ENCODE peak calls at places on chromosome 16, in eight cellular contexts. U is A549, I is body of pancreas, J is prostate gland, M is right lobe of liver, V is stomach, D is HCT116, Z is ovary. H is an unnamed sample.

GRCh38 chr16:46790599-46791270 is 40.2 kb downstream of the C16orf87 start:
- DNase-seq in J (no peak), Z (no peak), I (no peak), V (no peak), M (no peak), D (no peak), U (no peak), H (no peak)

GRCh38 chr16:25006504-25007055 is 8.6 kb downstream of the ARHGAP17 start:
- DNase-seq in U (no peak), J (no peak), D (no peak), Z (no peak), M (no peak), V (no peak), I (no peak), H (no peak)

GRCh38 chr16:88769617-88770458 is 15.2 kb downstream of the PIEZO1 start:
- DNase-seq in Z (no peak), D (no peak), M (peak), I (peak), U (peak), V (no peak), J (peak), H (no peak)

GRCh38 chr16:46731691-46732555 is 16.2 kb downstream of the MYLK3 start:
- DNase-seq in Z (no peak), D (no peak), I (no peak), J (no peak), M (no peak), U (no peak), V (no peak), H (no peak)

GRCh38 chr16:19745286-19746018 is 27.4 kb downstream of the IQCK start:
- DNase-seq in M (no peak), D (no peak), Z (no peak), J (no peak), U (no peak), V (no peak), I (no peak), H (no peak)

GRCh38 chr16:86519649-86520316 is 9.5 kb downstream of the FOXF1 start:
- DNase-seq in V (peak), M (no peak), J (peak), I (peak), U (peak), D (peak), Z (peak), H (peak)

GRCh38 chr16:87706278-87707000 is 59.3 kb downstream of the KLHDC4 start:
- DNase-seq in U (no peak), J (no peak), I (no peak), Z (no peak), V (no peak), D (no peak), M (no peak), H (no peak)

GRCh38 chr16:46843898-46844642 is 13.1 kb upstream of the C16orf87 start:
- DNase-seq in I (no peak), V (no peak), M (no peak), J (no peak), U (no peak), Z (no peak), D (no peak), H (no peak)

GRCh38 chr16:64627288-64627687 is 494.6 kb downstream of the CDH11 start:
- DNase-seq in M (no peak), V (no peak), U (no peak), Z (no peak), J (no peak), I (no peak), D (no peak), H (no peak)

GRCh38 chr16:89295071-89295900 is 77.8 kb downstream of the ZNF778 start:
- DNase-seq in M (no peak), V (no peak), D (no peak), J (no peak), U (no peak), Z (no peak), I (no peak), H (no peak)

GRCh38 chr16:82769845-82770244 is 143.1 kb downstream of the CDH13 start:
- DNase-seq in V (no peak), J (no peak), Z (no peak), I (no peak), M (no peak), D (no peak), U (no peak), H (no peak)

GRCh38 chr16:15404792-15405191 is 9.2 kb downstream of the MPV17L start:
- DNase-seq in U (peak), V (no peak), J (peak), M (no peak), I (no peak), D (no peak), Z (no peak), H (no peak)

GRCh38 chr16:20383106-20384029 is 21.2 kb downstream of the PDILT start:
- DNase-seq in D (peak), U (peak), J (peak), M (peak), I (peak), Z (peak), V (peak), H (peak)

GRCh38 chr16:57271063-57271345 is 13.5 kb downstream of the PLLP start:
- DNase-seq in Z (no peak), D (no peak), J (no peak), I (no peak), U (no peak), V (no peak), M (peak), H (no peak)

GRCh38 chr16:57270221-57271062 is 14.0 kb downstream of the PLLP start:
- DNase-seq in V (no peak), M (peak), U (no peak), J (no peak), D (no peak), I (no peak), Z (no peak), H (no peak)

GRCh38 chr16:57271867-57272495 is 12.5 kb downstream of the PLLP start:
- DNase-seq in I (no peak), Z (no peak), J (no peak), U (no peak), V (no peak), M (peak), D (no peak), H (no peak)

GRCh38 chr16:57266531-57267268 is 17.8 kb downstream of the PLLP start:
- DNase-seq in Z (no peak), J (peak), U (no peak), M (peak), D (no peak), V (peak), I (peak), H (no peak)

DNA sequence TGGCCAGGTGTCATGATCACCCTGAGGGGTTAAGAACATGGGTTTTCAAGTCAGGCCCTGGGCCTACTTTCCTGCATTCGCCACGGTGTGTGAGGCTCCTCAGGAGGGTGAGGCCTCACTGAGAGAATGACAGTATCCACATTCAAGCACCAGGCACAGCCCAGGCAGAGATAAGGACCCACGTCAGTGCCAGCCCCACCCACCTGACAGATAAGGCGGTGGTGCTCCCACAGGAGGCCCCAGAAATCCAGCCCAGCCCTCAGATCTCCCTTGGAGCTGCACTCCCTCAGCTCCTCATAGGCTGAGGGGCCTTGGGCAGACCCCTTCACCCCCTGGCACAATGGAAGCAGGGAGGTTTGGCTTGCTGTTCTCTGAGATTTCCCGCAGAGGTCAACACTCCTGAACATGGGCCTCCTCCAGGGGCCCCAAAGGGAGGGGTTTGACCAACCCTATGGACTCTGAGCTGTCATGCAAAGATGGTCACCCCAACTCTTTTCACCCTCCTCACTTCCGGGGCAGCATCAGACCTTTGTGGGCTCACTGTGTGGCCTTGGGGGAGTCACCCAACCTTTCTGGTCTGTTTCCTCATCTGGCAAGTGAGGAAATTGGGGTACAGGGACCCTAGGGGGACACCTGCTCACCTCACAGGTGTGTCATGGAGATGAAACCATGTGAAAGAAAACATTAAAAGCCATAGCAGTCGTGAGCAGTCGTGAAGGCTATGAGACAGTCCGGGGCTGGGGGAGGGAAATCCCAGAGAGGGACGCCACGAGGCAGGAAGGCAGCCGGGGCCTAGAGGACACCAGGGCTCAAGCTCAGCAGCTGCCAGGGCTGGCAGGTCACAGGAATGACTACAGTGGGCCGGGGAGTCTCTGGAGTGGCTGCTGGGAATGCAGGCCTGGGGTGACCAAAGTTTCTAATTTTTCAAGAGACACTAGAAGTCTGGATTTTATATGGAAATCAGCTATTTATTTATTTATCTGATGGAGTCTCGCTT is 15.4 kb downstream of the PLLP start:
- DNase-seq in I (peak), M (peak), Z (no peak), D (no peak), V (peak), J (no peak), U (peak), H (no peak)
- TF ChIP-seq POLR2A in I (peak), M (no peak), Z (no peak), D (no peak), V (peak), J (no peak), U (no peak), H (no peak)

GRCh38 chr16:30924086-30924714 is 828 bp downstream of the FBXL19 start:
- DNase-seq in D (no peak), I (peak), M (no peak), J (no peak), U (no peak), Z (peak), V (no peak), H (no peak)
- TF ChIP-seq POLR2A in D (no peak), I (no peak), M (no peak), J (no peak), U (no peak), Z (no peak), V (no peak), H (no peak)

GRCh38 chr16:66740533-66740932 is 10.9 kb downstream of the DYNC1LI2 start:
- DNase-seq in V (peak), I (no peak), J (no peak), Z (no peak), U (peak), M (no peak), D (no peak), H (no peak)
- TF ChIP-seq POLR2A in V (no peak), I (no peak), J (no peak), Z (no peak), U (no peak), M (no peak), D (no peak), H (no peak)

GRCh38 chr16:83781-84615 is 6.0 kb downstream of the MPG start:
- DNase-seq in D (no peak), U (no peak), I (no peak), J (no peak), V (no peak), M (no peak), Z (no peak), H (no peak)
- TF ChIP-seq POLR2A in D (no peak), U (no peak), I (no peak), J (no peak), V (no peak), M (no peak), Z (no peak), H (no peak)